ENCODE peak calls at places on chromosomes 3 and 15, in seven cellular contexts. B is H9, H is IMR-90, I is trophoblast cell, U is H1, M is neuronal stem cell, A is mesendoderm. V is an unnamed sample.

GRCh38 chr3:121648219-121648958 is 12.3 kb downstream of the HCLS1 start:
- DNase-seq in B (no peak), H (no peak), I (no peak), U (no peak), M (no peak), A (no peak), V (no peak)

GRCh38 chr3:75012791-75013190 is 398.3 kb upstream of the CNTN3 start:
- DNase-seq in B (no peak), H (no peak), I (no peak), U (no peak), M (no peak), A (no peak), V (no peak)

GRCh38 chr15:100663066-100663465 is 60.7 kb downstream of the ASB7 start:
- DNase-seq in B (peak; percentile 79), H (no peak), I (no peak), U (peak; percentile 65), M (peak; percentile 26), A (peak; percentile 69), V (no peak)

GRCh38 chr3:80227216-80227615 is 459.4 kb upstream of the ROBO1 start:
- DNase-seq in B (no peak), H (peak; percentile 13), I (no peak), U (no peak), M (no peak), A (no peak), V (no peak)

GRCh38 chr3:50617911-50618481 is 1.0 kb downstream of the MAPKAPK3 start:
- DNase-seq in B (no peak), H (no peak), I (no peak), U (no peak), M (no peak), A (no peak), V (no peak)

GRCh38 chr15:66785637-66786036 is 83.6 kb downstream of the SMAD6 start:
- DNase-seq in B (no peak), H (peak; percentile 86), I (no peak), U (no peak), M (no peak), A (no peak), V (peak; percentile 94)

GRCh38 chr3:151909720-151910405 is 36.4 kb downstream of the SUCNR1 start:
- DNase-seq in B (no peak), H (peak; percentile 76), I (no peak), U (no peak), M (no peak), A (no peak), V (no peak)

GRCh38 chr15:28903555-28903954 is 17.8 kb downstream of the APBA2 start:
- DNase-seq in B (no peak), H (no peak), I (no peak), U (no peak), M (no peak), A (no peak), V (no peak)

GRCh38 chr3:60294181-60294580 is 957.1 kb downstream of the FHIT start:
- DNase-seq in B (no peak), H (peak; percentile 85), I (no peak), U (no peak), M (no peak), A (no peak), V (peak; percentile 19)

GRCh38 chr15:87045741-87046140 is 966.1 kb downstream of the AGBL1 start:
- DNase-seq in B (no peak), H (no peak), I (no peak), U (no peak), M (no peak), A (peak; percentile 87), V (no peak)

GRCh38 chr3:184814214-184814613 is 2.2 kb downstream of the VPS8 start:
- DNase-seq in B (no peak), H (peak; percentile 63), I (no peak), U (no peak), M (no peak), A (no peak), V (peak; percentile 37)

GRCh38 chr3:106004137-106004600 is 135.4 kb upstream of the CBLB start:
- DNase-seq in B (no peak), H (peak; percentile 91), I (no peak), U (no peak), M (no peak), A (no peak), V (peak; percentile 66)

GRCh38 chr3:38459499-38460048 is 5.9 kb downstream of the ACVR2B start:
- DNase-seq in B (no peak), H (no peak), I (no peak), U (no peak), M (no peak), A (no peak), V (no peak)

GRCh38 chr3:113051827-113052226 is 61.0 kb downstream of the GTPBP8 start:
- DNase-seq in B (no peak), H (no peak), I (no peak), U (no peak), M (no peak), A (peak; percentile 3), V (no peak)

GRCh38 chr3:99934984-99935797 is 117.5 kb downstream of the CMSS1 start:
- DNase-seq in B (no peak), H (no peak), I (no peak), U (no peak), M (no peak), A (peak; percentile 63), V (peak; percentile 64)

GRCh38 chr3:122025296-122025695 is 3.2 kb upstream of the ILDR1 start:
- DNase-seq in B (no peak), H (no peak), I (no peak), U (no peak), M (no peak), A (no peak), V (no peak)

GRCh38 chr3:195583831-195584542 is at the start of gene APOD:
- DNase-seq in B (no peak), H (peak; percentile 13), I (no peak), U (no peak), M (no peak), A (no peak), V (no peak)

GRCh38 chr15:60972866-60973265 is 256.2 kb downstream of the RORA start:
- DNase-seq in B (no peak), H (peak; percentile 93), I (no peak), U (no peak), M (no peak), A (no peak), V (peak; percentile 65)

GRCh38 chr3:174862101-174862500 is 3.0 kb downstream of the NAALADL2 start:
- DNase-seq in B (peak; percentile 69), H (no peak), I (peak; percentile 83), U (peak; percentile 52), M (no peak), A (peak; percentile 85), V (no peak)

GRCh38 chr3:188026191-188026968 is 127.6 kb upstream of the LPP start:
- DNase-seq in B (no peak), H (no peak), I (no peak), U (no peak), M (no peak), A (no peak), V (no peak)

GRCh38 chr3:4426782-4427344 is 40.2 kb downstream of the SUMF1 start:
- DNase-seq in B (no peak), H (peak; percentile 91), I (no peak), U (no peak), M (no peak), A (peak; percentile 33), V (peak; percentile 96)

GRCh38 chr3:129505341-129505740 is 23.1 kb upstream of the RHO start:
- DNase-seq in B (no peak), H (no peak), I (no peak), U (no peak), M (no peak), A (no peak), V (no peak)

GRCh38 chr15:27512281-27513001 is 541.5 kb downstream of the GABRG3 start:
- DNase-seq in B (no peak), H (no peak), I (no peak), U (no peak), M (no peak), A (no peak), V (no peak)

GRCh38 chr15:80503319-80503952 is 99.3 kb downstream of the ARNT2 start:
- DNase-seq in B (peak; percentile 6), H (no peak), I (no peak), U (peak; percentile 31), M (no peak), A (no peak), V (no peak)
- H2AK5ac ChIP-seq in B (no peak overlapping the region), H (peak overlapping the region; percentile 95), I (no peak overlapping the region), U (no peak overlapping the region), M (no peak overlapping the region), A (no peak overlapping the region), V (no peak overlapping the region)

GRCh38 chr15:53074221-53074620 is 284.1 kb upstream of the ONECUT1 start:
- DNase-seq in B (no peak), H (no peak), I (no peak), U (no peak), M (no peak), A (no peak), V (no peak)

GRCh38 chr15:53068671-53069070 is 278.5 kb upstream of the ONECUT1 start:
- DNase-seq in B (no peak), H (no peak), I (no peak), U (no peak), M (no peak), A (no peak), V (no peak)

GRCh38 chr15:53072077-53072476 is 281.9 kb upstream of the ONECUT1 start:
- DNase-seq in B (peak; percentile 88), H (peak; percentile 8), I (peak; percentile 6), U (peak; percentile 83), M (peak; percentile 82), A (peak; percentile 92), V (peak; percentile 2)
- H2AK5ac ChIP-seq in B (no peak overlapping the region), H (no peak overlapping the region), I (no peak overlapping the region), U (no peak overlapping the region), M (no peak overlapping the region), A (no peak overlapping the region), V (no peak overlapping the region)

DNA sequence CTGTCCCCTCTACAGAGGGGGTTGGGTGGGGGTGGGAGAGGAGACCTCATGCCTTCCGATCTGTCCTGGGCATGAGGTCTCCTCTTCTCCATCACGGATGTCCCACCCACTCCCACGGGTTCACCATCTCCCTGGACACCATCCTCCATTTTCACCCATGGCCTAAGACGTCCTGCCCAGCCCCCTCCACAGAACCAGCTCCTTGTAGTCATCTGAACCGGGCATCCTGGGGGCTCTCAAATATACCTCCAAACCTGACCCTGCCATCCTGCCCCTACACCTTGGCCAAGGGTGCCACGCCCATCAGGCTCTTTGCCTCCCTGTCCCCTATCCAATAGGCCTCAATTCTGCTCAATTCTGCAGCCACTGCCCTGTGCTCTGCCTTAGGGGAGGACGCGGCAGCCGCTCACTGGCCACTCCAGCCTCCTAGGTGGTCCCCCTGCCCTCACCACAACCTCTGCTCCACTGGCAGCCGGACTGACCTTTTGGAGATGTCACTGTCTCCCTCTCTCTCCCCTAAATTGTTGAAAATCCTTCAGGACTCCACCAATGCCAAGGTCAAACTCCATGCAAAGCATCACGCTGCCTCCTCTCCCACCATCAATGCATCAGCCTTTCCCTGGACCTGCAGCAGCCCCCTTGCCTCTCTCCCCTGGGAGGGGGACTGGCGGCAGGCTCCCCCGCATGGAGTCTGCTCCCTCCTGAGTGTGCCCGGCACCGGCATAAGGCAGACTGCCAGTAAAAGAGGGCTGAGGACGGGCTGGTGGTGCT is 9.4 kb upstream of the ANPEP start:
- DNase-seq in B (no peak), H (no peak), I (no peak), U (no peak), M (no peak), A (no peak), V (no peak)
- H2AK5ac ChIP-seq in B (no peak overlapping the region), H (peak overlapping the region; percentile 88), I (no peak overlapping the region), U (no peak overlapping the region), M (no peak overlapping the region), A (no peak overlapping the region), V (peak overlapping the region; percentile 56)

DNA sequence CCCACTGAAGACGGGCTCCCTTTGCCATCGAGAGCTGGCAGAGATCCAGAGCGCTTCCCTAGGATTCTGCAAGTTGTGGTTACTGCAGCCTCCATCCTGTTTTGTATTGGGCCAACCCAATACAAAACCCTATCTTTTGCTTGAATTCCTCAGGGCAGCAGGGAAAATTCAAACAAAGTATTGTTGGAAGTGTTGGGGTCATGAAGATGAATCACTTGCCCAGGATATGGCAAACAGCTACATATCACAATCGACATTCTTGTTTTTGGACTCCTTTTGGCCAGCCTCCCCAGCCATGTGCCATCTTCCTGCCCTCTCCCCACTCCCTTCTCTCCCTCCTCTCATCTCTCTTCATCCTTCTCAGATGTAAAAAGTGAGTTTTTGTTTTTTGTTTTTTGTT is 100.0 kb upstream of the TRIM42 start:
- DNase-seq in B (no peak), H (no peak), I (no peak), U (no peak), M (no peak), A (no peak), V (no peak)
- H2AK5ac ChIP-seq in B (no peak overlapping the region), H (no peak overlapping the region), I (no peak overlapping the region), U (no peak overlapping the region), M (no peak overlapping the region), A (no peak overlapping the region), V (no peak overlapping the region)

V was measured in mesenchymal stem cell.